ENCODE peak calls at places on chromosome 3, in four cellular contexts. E is gastrocnemius medialis, Y is prostate gland, S is HCT116. X is an unnamed sample.

GRCh38 chr3:14535616-14536015 is 4.5 kb downstream of the GRIP2 start:
- DNase-seq in Y (no peak), E (no peak), S (no peak), X (no peak)

GRCh38 chr3:182909318-182910040 is 70.9 kb downstream of the DCUN1D1 start:
- DNase-seq in E (no peak), S (no peak), Y (no peak), X (no peak)

GRCh38 chr3:2839886-2840285 is 270.3 kb downstream of the IL5RA start:
- DNase-seq in Y (no peak), E (no peak), S (no peak), X (no peak)

GRCh38 chr3:53158700-53159414 is 2.2 kb upstream of the PRKCD start:
- DNase-seq in S (no peak), Y (no peak), E (no peak), X (no peak)

GRCh38 chr3:38036286-38036685 is 2.7 kb upstream of the DLEC1 start:
- DNase-seq in Y (no peak), E (no peak), S (no peak), X (no peak)

GRCh38 chr3:14145670-14146380 is 21.0 kb downstream of the TMEM43 start:
- DNase-seq in Y (no peak), E (no peak), S (no peak), X (no peak)

GRCh38 chr3:106317141-106318055 is 448.6 kb upstream of the CBLB start:
- DNase-seq in Y (no peak), S (no peak), E (no peak), X (no peak)

GRCh38 chr3:174325834-174326705 is 533.1 kb upstream of the NAALADL2 start:
- DNase-seq in S (no peak), E (no peak), Y (no peak), X (no peak)

GRCh38 chr3:106326941-106327765 is 458.3 kb upstream of the CBLB start:
- DNase-seq in E (no peak), S (no peak), Y (no peak), X (no peak)

GRCh38 chr3:195565716-195566115 is 18.0 kb downstream of the APOD start:
- DNase-seq in S (no peak), Y (no peak), E (no peak), X (no peak)

GRCh38 chr3:66140763-66141372 is 79.9 kb upstream of the SLC25A26 start:
- DNase-seq in Y (no peak), S (peak), E (no peak), X (no peak)

GRCh38 chr3:87771338-87772059 is 287.3 kb downstream of the CGGBP1 start:
- DNase-seq in E (no peak), S (peak), Y (no peak), X (peak)

GRCh38 chr3:14121859-14122258 is 2.8 kb downstream of the CHCHD4 start:
- DNase-seq in E (no peak), Y (no peak), S (no peak), X (no peak)

GRCh38 chr3:184815046-184815930 is 3.3 kb downstream of the VPS8 start:
- DNase-seq in S (no peak), Y (no peak), E (no peak), X (no peak)

GRCh38 chr3:64530434-64531049 is 157.3 kb downstream of the ADAMTS9 start:
- DNase-seq in E (peak), S (peak), Y (peak), X (peak)

GRCh38 chr3:107943350-107943749 is 147.5 kb downstream of the CD47 start:
- DNase-seq in E (no peak), S (no peak), Y (no peak), X (no peak)

GRCh38 chr3:189188466-189188865 is 16.7 kb downstream of the TPRG1 start:
- DNase-seq in Y (peak), S (no peak), E (no peak), X (no peak)

GRCh38 chr3:66224220-66224619 is 3.4 kb downstream of the SLC25A26 start:
- DNase-seq in E (no peak), Y (no peak), S (no peak), X (no peak)

GRCh38 chr3:42802876-42803799 is 1.2 kb downstream of the HIGD1A start:
- DNase-seq in E (no peak), S (no peak), Y (no peak), X (no peak)

GRCh38 chr3:4979401-4980228 is at the start of gene BHLHE40:
- DNase-seq in Y (no peak), E (no peak), S (no peak), X (peak)
- TF ChIP-seq POLR2A in Y (peak), E (peak), S (no peak), X (peak)

GRCh38 chr3:132038198-132038825 is 3.5 kb upstream of the CPNE4 start:
- DNase-seq in S (no peak), Y (no peak), E (no peak), X (no peak)

GRCh38 chr3:132033471-132033870 is 1.3 kb downstream of the CPNE4 start:
- DNase-seq in E (no peak), Y (no peak), S (no peak), X (no peak)

GRCh38 chr3:132034486-132035464 is at the start of gene CPNE4:
- DNase-seq in Y (peak), E (peak), S (peak), X (peak)

GRCh38 chr3:132032959-132033358 is 1.9 kb downstream of the CPNE4 start:
- DNase-seq in S (no peak), Y (no peak), E (no peak), X (no peak)

DNA sequence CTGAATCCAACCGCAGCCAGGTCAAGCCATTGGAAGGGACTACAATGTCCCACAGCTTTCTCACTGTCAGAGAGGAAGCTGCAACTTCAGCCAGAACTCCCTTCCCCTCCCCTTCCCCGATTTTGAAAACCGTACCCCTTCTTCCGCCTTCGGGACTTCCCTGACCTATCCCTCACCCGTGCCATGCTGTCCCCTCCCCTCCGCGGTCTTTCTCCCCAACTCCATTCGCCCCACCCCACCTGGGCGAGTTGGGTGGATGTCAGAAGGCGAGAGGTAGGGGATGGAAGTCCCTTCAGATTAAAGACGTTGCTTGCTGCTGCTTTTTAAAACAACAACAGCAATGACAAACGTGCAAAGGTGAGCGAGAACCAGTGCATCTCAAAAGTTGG is 723 bp downstream of the CPNE4 start:
- DNase-seq in Y (no peak), S (no peak), E (no peak), X (no peak)
- H3K4me3 ChIP-seq in Y (peak), S (no peak), E (no peak), X (no peak)

DNA sequence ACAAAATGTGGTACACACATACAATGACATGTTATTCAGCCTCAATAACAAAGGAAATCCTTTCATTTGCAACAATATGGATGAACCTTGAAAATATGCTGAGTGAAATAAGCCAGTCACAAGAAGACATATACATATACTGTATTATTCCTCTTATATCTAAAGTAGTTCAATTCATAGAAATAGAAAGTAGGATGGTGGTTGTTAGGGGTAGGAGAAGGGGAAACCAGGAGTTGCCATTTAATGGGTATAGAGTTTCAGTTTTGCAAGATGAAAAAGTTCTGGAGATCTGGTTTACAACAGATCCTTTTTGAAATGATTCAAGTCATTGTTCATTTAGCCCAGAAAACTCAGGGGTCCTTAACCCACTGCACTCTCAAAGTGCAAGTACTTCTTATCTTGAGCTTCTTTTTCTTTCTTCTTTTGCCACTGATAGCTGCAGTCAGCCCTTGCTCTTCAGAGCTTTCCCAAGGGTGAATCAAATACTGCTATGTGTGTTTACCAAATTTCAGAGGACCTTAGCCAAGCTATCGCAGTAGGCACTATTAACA is 208.0 kb upstream of the EOMES start:
- DNase-seq in S (no peak), E (no peak), Y (no peak), X (no peak)
- TF ChIP-seq POLR2A in S (no peak), E (no peak), Y (no peak), X (no peak)

GRCh38 chr3:56704706-56705105 is 21.6 kb upstream of the TASOR start:
- DNase-seq in E (no peak), S (no peak), Y (no peak), X (no peak)

GRCh38 chr3:56711344-56711743 is 28.3 kb upstream of the TASOR start:
- DNase-seq in E (no peak), S (no peak), Y (no peak), X (no peak)

GRCh38 chr3:56702487-56703315 is 19.6 kb upstream of the TASOR start:
- DNase-seq in Y (peak), S (peak), E (peak), X (peak)

GRCh38 chr3:56706629-56707028 is 23.6 kb upstream of the TASOR start:
- DNase-seq in Y (no peak), E (no peak), S (no peak), X (no peak)
- H3K4me3 ChIP-seq in Y (no peak), E (no peak), S (no peak), X (no peak)

X was measured in thyroid gland.